ENCODE peak calls at places on chromosomes 7 and 10, in four cellular contexts. G is stimulated activated CD4-positive, alpha-beta T cell treated with anti-CD3 and anti-CD28 coated beads, Interleukin-4, amount 100 ng/mL, for 48 hours; W is brain microvascular endothelial cell; Z is putamen. R is an unnamed sample.
A peak's percentile ranks its signal among the peaks of the same experiment; 100 is the strongest.

GRCh38 chr10:48543445-48543844 is 61.4 kb downstream of the ARHGAP22 start:
- DNase-seq in G (no peak), W (no peak), Z (no peak), R (no peak)

GRCh38 chr10:125083576-125083920 is 76.8 kb downstream of the CTBP2 start:
- DNase-seq in G (no peak), W (peak; percentile 95), Z (no peak), R (no peak)

GRCh38 chr7:12358694-12359093 is 45.0 kb downstream of the VWDE start:
- DNase-seq in G (no peak), W (no peak), Z (no peak), R (no peak)

GRCh38 chr10:43436291-43437140 is at the start of gene ZNF487:
- DNase-seq in G (peak; percentile 80), W (peak; percentile 83), Z (peak; percentile 90), R (peak; percentile 92)

GRCh38 chr7:2140216-2140870 is 92.4 kb downstream of the MAD1L1 start:
- DNase-seq in G (no peak), W (no peak), Z (no peak), R (no peak)

GRCh38 chr10:103765981-103766380 is 89.4 kb downstream of the SH3PXD2A start:
- DNase-seq in G (peak; percentile 59), W (no peak), Z (no peak), R (no peak)

GRCh38 chr10:88810196-88810961 is 7.8 kb downstream of the LIPM start:
- DNase-seq in G (no peak), W (peak; percentile 43), Z (peak; percentile 17), R (no peak)

GRCh38 chr7:16397497-16398210 is 23.7 kb downstream of the CRPPA start:
- DNase-seq in G (no peak), W (no peak), Z (no peak), R (no peak)

GRCh38 chr7:108716783-108717182 is 147.1 kb downstream of the DNAJB9 start:
- DNase-seq in G (no peak), W (peak; percentile 42), Z (no peak), R (no peak)

GRCh38 chr10:132178046-132178445 is 8.7 kb upstream of the DPYSL4 start:
- DNase-seq in G (no peak), W (no peak), Z (no peak), R (no peak)

GRCh38 chr7:80981405-80981804 is 62.6 kb upstream of the SEMA3C start:
- DNase-seq in G (no peak), W (no peak), Z (no peak), R (no peak)

GRCh38 chr10:92309273-92309672 is 18.3 kb downstream of the MARCHF5 start:
- DNase-seq in G (no peak), W (no peak), Z (no peak), R (no peak)

GRCh38 chr10:5396545-5396944 is 8.1 kb downstream of the TUBAL3 start:
- DNase-seq in G (no peak), W (no peak), Z (peak; percentile 77), R (no peak)

GRCh38 chr7:17408245-17408903 is 109.9 kb downstream of the AHR start:
- DNase-seq in G (no peak), W (peak; percentile 93), Z (no peak), R (no peak)

GRCh38 chr10:114077815-114078219 is 34.2 kb downstream of the ADRB1 start:
- DNase-seq in G (no peak), W (no peak), Z (no peak), R (no peak)

GRCh38 chr7:143416565-143417149 is 8.0 kb upstream of the EPHA1 start:
- DNase-seq in G (no peak), W (no peak), Z (peak; percentile 43), R (no peak)

GRCh38 chr10:34824870-34825269 is 9.8 kb upstream of the PARD3 start:
- DNase-seq in G (no peak), W (no peak), Z (no peak), R (no peak)